ENCODE peak calls at places on chromosomes 5 and 9, in four cellular contexts. One of them, this sample, is unnamed.

GRCh38 chr5:176875783-176876505 is 23.2 kb downstream of the HK3 start:
- DNase-seq in lung: no peak
- DNase-seq in CD8-positive, alpha-beta T cell: no peak
- DNase-seq in RWPE1: no peak
- DNase-seq in this sample: no peak

GRCh38 chr9:13770956-13771355 is 491.5 kb upstream of the MPDZ start:
- DNase-seq in lung: no peak
- DNase-seq in CD8-positive, alpha-beta T cell: no peak
- DNase-seq in RWPE1: no peak
- DNase-seq in this sample: no peak

GRCh38 chr5:155258139-155258538 is 244.6 kb downstream of the KIF4B start:
- DNase-seq in lung: no peak
- DNase-seq in CD8-positive, alpha-beta T cell: no peak
- DNase-seq in RWPE1: no peak
- DNase-seq in this sample: no peak

GRCh38 chr5:2155556-2155955 is 272.8 kb upstream of the IRX4 start:
- DNase-seq in lung: no peak
- DNase-seq in CD8-positive, alpha-beta T cell: no peak
- DNase-seq in RWPE1: no peak
- DNase-seq in this sample: no peak

GRCh38 chr5:124908603-124909451 is 162.4 kb upstream of the ZNF608 start:
- DNase-seq in lung: no peak
- DNase-seq in CD8-positive, alpha-beta T cell: no peak
- DNase-seq in RWPE1: peak
- DNase-seq in this sample: no peak

GRCh38 chr5:177425196-177425800 is 1.2 kb upstream of the GRK6 start:
- DNase-seq in lung: no peak
- DNase-seq in CD8-positive, alpha-beta T cell: no peak
- DNase-seq in RWPE1: no peak
- DNase-seq in this sample: no peak

GRCh38 chr9:99213197-99213596 is 8.5 kb downstream of the ALG2 start:
- DNase-seq in lung: no peak
- DNase-seq in CD8-positive, alpha-beta T cell: no peak
- DNase-seq in RWPE1: no peak
- DNase-seq in this sample: no peak

GRCh38 chr9:98249774-98250173 is 5.7 kb downstream of the TBC1D2 start:
- DNase-seq in lung: no peak
- DNase-seq in CD8-positive, alpha-beta T cell: no peak
- DNase-seq in RWPE1: no peak
- DNase-seq in this sample: no peak

GRCh38 chr5:59020611-59021285 is 437.9 kb downstream of the RAB3C start:
- DNase-seq in lung: no peak
- DNase-seq in CD8-positive, alpha-beta T cell: no peak
- DNase-seq in RWPE1: peak
- DNase-seq in this sample: no peak

GRCh38 chr5:93579561-93580386 is 1.2 kb downstream of the NR2F1-AS1 start:
- DNase-seq in lung: no peak
- DNase-seq in CD8-positive, alpha-beta T cell: no peak
- DNase-seq in RWPE1: peak
- DNase-seq in this sample: no peak

GRCh38 chr5:179906294-179906794 is 1.4 kb downstream of the TBC1D9B start:
- DNase-seq in lung: no peak
- DNase-seq in CD8-positive, alpha-beta T cell: no peak
- DNase-seq in RWPE1: no peak
- DNase-seq in this sample: no peak

GRCh38 chr9:91346644-91347043 is 15.1 kb downstream of the AUH start:
- DNase-seq in lung: no peak
- DNase-seq in CD8-positive, alpha-beta T cell: no peak
- DNase-seq in RWPE1: peak
- DNase-seq in this sample: no peak

GRCh38 chr9:124766815-124767554 is 4.1 kb downstream of the NR6A1 start:
- DNase-seq in lung: no peak
- DNase-seq in CD8-positive, alpha-beta T cell: no peak
- DNase-seq in RWPE1: peak
- DNase-seq in this sample: no peak

GRCh38 chr5:170791325-170791954 is 7.9 kb downstream of the GABRP start:
- DNase-seq in lung: peak
- DNase-seq in CD8-positive, alpha-beta T cell: no peak
- DNase-seq in RWPE1: peak
- DNase-seq in this sample: peak

GRCh38 chr9:120383999-120384924 is 195.7 kb downstream of the CDK5RAP2 start:
- DNase-seq in lung: no peak
- DNase-seq in CD8-positive, alpha-beta T cell: no peak
- DNase-seq in RWPE1: no peak
- DNase-seq in this sample: peak

GRCh38 chr9:10612649-10613398 is at the start of gene PTPRD:
- DNase-seq in lung: peak
- DNase-seq in CD8-positive, alpha-beta T cell: peak
- DNase-seq in RWPE1: peak
- DNase-seq in this sample: peak

GRCh38 chr5:101679816-101680215 is 616.3 kb downstream of the SLCO4C1 start:
- DNase-seq in lung: no peak
- DNase-seq in CD8-positive, alpha-beta T cell: no peak
- DNase-seq in RWPE1: no peak
- DNase-seq in this sample: no peak
- H3K27ac ChIP-seq in lung: no peak
- H3K27ac ChIP-seq in CD8-positive, alpha-beta T cell: no peak
- H3K27ac ChIP-seq in RWPE1: no peak
- H3K27ac ChIP-seq in this sample: no peak

GRCh38 chr9:136400038-136400834 is at the start of gene SNAPC4:
- DNase-seq in lung: peak
- DNase-seq in CD8-positive, alpha-beta T cell: peak
- DNase-seq in RWPE1: peak
- DNase-seq in this sample: peak
- H3K27ac ChIP-seq in lung: peak
- H3K27ac ChIP-seq in CD8-positive, alpha-beta T cell: no peak
- H3K27ac ChIP-seq in RWPE1: peak
- H3K27ac ChIP-seq in this sample: no peak

GRCh38 chr5:139692605-139693340 is 44.6 kb downstream of the CXXC5 start:
- DNase-seq in lung: no peak
- DNase-seq in CD8-positive, alpha-beta T cell: peak
- DNase-seq in RWPE1: no peak
- DNase-seq in this sample: no peak
- H3K27ac ChIP-seq in lung: no peak
- H3K27ac ChIP-seq in CD8-positive, alpha-beta T cell: no peak
- H3K27ac ChIP-seq in RWPE1: no peak
- H3K27ac ChIP-seq in this sample: no peak

GRCh38 chr9:94259077-94259847 is at the start of gene ZNF169:
- DNase-seq in lung: peak
- DNase-seq in CD8-positive, alpha-beta T cell: peak
- DNase-seq in RWPE1: peak
- DNase-seq in this sample: peak
- H3K27ac ChIP-seq in lung: no peak
- H3K27ac ChIP-seq in CD8-positive, alpha-beta T cell: peak
- H3K27ac ChIP-seq in RWPE1: peak
- H3K27ac ChIP-seq in this sample: no peak

GRCh38 chr9:133560944-133561343 is 26.4 kb downstream of the ADAMTSL2 start:
- DNase-seq in lung: no peak
- DNase-seq in CD8-positive, alpha-beta T cell: no peak
- DNase-seq in RWPE1: no peak
- DNase-seq in this sample: no peak

GRCh38 chr9:133556354-133556753 is 21.9 kb downstream of the ADAMTSL2 start:
- DNase-seq in lung: no peak
- DNase-seq in CD8-positive, alpha-beta T cell: no peak
- DNase-seq in RWPE1: no peak
- DNase-seq in this sample: no peak

GRCh38 chr9:133557581-133557980 is 23.1 kb downstream of the ADAMTSL2 start:
- DNase-seq in lung: no peak
- DNase-seq in CD8-positive, alpha-beta T cell: no peak
- DNase-seq in RWPE1: no peak
- DNase-seq in this sample: no peak

GRCh38 chr9:133560311-133560710 is 25.8 kb downstream of the ADAMTSL2 start:
- DNase-seq in lung: no peak
- DNase-seq in CD8-positive, alpha-beta T cell: no peak
- DNase-seq in RWPE1: no peak
- DNase-seq in this sample: no peak

DNA sequence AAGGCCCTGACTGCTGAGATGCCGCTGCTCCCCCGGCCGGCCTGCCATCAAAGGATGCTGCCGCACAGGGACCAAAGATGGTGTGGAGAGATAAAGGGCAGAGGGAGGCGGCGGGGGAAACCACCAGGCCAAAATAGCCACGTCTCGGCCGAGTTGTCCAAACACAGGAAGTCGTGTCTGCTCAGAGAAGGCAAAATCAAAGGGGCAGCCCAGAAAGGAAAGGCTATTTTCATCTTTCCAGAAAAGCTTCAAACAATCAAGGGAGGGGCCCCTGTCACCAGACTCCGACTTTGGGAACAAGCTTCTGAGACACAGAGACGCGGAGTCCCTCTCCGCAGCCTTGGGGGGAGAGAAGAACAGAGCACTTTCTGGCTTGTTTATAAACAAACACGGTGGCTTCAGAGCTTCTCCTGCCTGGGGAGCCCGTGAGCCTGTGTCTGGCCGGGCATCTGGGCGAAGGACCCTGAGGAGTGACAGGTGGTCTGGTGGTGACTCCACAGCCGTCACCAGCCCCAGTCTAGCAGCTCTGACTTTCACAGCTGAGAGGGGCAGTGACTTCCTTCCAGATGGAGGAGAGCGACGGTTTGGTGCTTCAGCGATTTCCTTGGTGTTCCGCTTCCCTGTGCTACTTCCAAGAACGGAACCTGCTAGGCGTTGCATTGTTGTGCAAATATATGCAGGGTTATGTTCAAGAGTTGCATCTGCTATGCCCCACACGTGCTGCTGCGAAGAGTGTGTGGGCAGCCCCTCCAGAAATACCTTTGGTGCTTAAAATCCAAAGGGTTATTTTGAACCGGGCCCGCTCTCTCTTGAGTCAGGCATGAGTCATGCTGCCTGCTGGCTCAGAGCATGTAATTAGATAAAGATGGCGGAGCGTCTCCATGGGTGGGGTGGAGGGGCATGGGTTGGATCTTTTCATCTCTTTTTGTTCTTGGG is 24.0 kb downstream of the ADAMTSL2 start:
- DNase-seq in lung: no peak
- DNase-seq in CD8-positive, alpha-beta T cell: no peak
- DNase-seq in RWPE1: peak
- DNase-seq in this sample: no peak
- H3K27ac ChIP-seq in lung: peak
- H3K27ac ChIP-seq in CD8-positive, alpha-beta T cell: no peak
- H3K27ac ChIP-seq in RWPE1: no peak
- H3K27ac ChIP-seq in this sample: peak

GRCh38 chr9:101275671-101276250 is 109.0 kb downstream of the BAAT start:
- DNase-seq in lung: no peak
- DNase-seq in CD8-positive, alpha-beta T cell: no peak
- DNase-seq in RWPE1: no peak
- DNase-seq in this sample: no peak
- H3K27ac ChIP-seq in lung: no peak
- H3K27ac ChIP-seq in CD8-positive, alpha-beta T cell: no peak
- H3K27ac ChIP-seq in RWPE1: no peak
- H3K27ac ChIP-seq in this sample: peak

DNA sequence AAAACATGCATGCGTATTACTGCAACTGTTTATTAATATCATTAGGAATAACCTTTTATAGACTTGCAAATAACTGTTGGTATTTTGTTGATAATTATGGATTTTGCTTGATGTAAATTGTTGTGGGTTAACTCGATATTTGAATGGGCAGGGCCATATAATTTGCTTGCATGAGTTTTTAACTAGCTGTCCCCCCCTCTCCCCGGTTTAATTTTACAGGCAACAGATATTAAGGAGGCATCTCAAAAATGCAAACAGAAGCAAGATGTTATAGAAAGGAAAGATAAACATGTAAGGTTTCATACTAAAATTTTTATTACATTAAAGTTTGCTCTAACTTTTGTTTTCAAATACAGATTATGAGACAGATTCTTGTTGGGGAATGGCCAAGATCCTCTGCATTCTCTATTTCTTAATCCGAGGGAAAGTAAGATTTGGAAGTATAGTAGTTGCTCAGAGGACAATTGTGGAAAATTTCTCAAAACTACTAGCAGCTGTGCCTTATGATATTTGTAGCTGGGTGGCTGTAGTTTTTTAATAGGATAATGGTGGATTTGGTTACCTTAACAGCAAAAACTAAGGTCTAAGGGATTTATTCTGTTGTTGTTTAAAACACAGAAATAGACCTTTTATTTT is 27.3 kb downstream of the SMC5 start:
- DNase-seq in lung: no peak
- DNase-seq in CD8-positive, alpha-beta T cell: no peak
- DNase-seq in RWPE1: no peak
- DNase-seq in this sample: no peak
- H3K27ac ChIP-seq in lung: no peak
- H3K27ac ChIP-seq in CD8-positive, alpha-beta T cell: no peak
- H3K27ac ChIP-seq in RWPE1: no peak
- H3K27ac ChIP-seq in this sample: no peak

DNA sequence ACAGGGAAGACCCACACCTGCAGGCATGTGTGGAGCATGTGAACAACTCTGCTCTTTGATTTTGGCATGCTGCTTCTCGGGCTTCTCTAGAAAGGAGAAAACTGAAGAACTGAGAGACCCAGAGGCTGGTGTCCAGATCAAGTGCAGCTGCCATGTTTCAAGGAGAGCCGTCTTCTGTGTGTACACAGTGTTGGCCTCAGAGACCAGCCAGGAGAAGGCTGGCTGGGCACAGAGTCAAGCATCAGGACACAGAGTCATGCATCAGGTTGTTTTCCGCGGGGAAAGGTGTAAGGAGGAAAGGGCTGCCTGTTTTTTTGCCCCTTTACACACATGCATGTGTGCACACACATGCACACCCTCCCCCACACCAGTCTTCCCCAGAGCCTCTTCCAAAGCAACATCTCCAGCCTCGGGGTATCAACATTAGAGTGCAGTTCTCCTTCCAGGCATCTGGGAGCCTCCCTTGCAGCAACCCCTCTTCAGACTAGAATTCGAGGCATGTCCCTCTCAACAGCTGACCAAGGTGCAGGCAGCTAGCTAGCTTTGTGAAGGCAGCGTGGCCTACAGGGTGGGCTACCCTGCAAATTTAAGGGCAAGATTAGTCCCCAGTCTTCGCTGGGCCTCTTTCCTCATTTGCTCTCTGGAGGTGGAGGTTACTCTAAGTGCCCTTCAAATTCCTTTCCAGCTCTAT is 180.9 kb downstream of the AOPEP start:
- DNase-seq in lung: peak
- DNase-seq in CD8-positive, alpha-beta T cell: no peak
- DNase-seq in RWPE1: no peak
- DNase-seq in this sample: no peak
- H3K27ac ChIP-seq in lung: no peak
- H3K27ac ChIP-seq in CD8-positive, alpha-beta T cell: no peak
- H3K27ac ChIP-seq in RWPE1: peak
- H3K27ac ChIP-seq in this sample: peak

GRCh38 chr5:181248277-181248676 is 4.6 kb upstream of the RACK1 start:
- DNase-seq in lung: no peak
- DNase-seq in CD8-positive, alpha-beta T cell: no peak
- DNase-seq in RWPE1: no peak
- DNase-seq in this sample: no peak
- H3K27ac ChIP-seq in lung: peak
- H3K27ac ChIP-seq in CD8-positive, alpha-beta T cell: no peak
- H3K27ac ChIP-seq in RWPE1: peak
- H3K27ac ChIP-seq in this sample: no peak

This sample was measured in caudate nucleus.